ENCODE peak calls at places on chromosome 1, in nine cellular contexts. D, O, H, K, J, I, W, E and T are unnamed samples.

GRCh38 chr1:55259906-55260608 is 44.9 kb upstream of the USP24 start:
- DNase-seq in E (no peak), W (no peak), J (no peak), D (no peak), K (no peak), O (no peak), H (no peak), I (no peak), T (no peak)

GRCh38 chr1:220307528-220308100 is 35.4 kb upstream of the RAB3GAP2 start:
- DNase-seq in H (no peak), J (no peak), W (no peak), D (no peak), O (no peak), I (no peak), E (no peak), K (no peak), T (no peak)

GRCh38 chr1:7199077-7199779 is 414.0 kb downstream of the CAMTA1 start:
- DNase-seq in H (peak; percentile 5), W (no peak), E (no peak), O (peak; percentile 47), I (no peak), D (no peak), J (no peak), K (peak; percentile 14), T (no peak)

GRCh38 chr1:27643626-27644368 is 8.8 kb upstream of the FGR start:
- DNase-seq in K (peak; percentile 36), I (peak; percentile 57), O (peak; percentile 85), E (peak; percentile 55), D (no peak), H (peak; percentile 12), W (no peak), J (peak; percentile 54), T (peak; percentile 41)

GRCh38 chr1:196306421-196306820 is 301.8 kb downstream of the KCNT2 start:
- DNase-seq in O (peak; percentile 52), E (no peak), D (no peak), K (no peak), H (no peak), J (no peak), I (no peak), W (no peak), T (no peak)

GRCh38 chr1:97119775-97120174 is 398.2 kb downstream of the PTBP2 start:
- DNase-seq in K (no peak), I (no peak), H (no peak), W (no peak), O (no peak), D (no peak), E (no peak), J (no peak), T (no peak)

GRCh38 chr1:18783705-18784522 is 75.5 kb downstream of the TAS1R2 start:
- DNase-seq in J (no peak), E (no peak), W (no peak), H (no peak), O (peak; percentile 41), D (no peak), K (no peak), I (no peak), T (no peak)

GRCh38 chr1:159884296-159884695 is 15.7 kb downstream of the CFAP45 start:
- DNase-seq in W (no peak), K (no peak), E (no peak), J (no peak), O (no peak), H (no peak), I (no peak), D (no peak), T (no peak)

GRCh38 chr1:186093437-186093836 is 281.6 kb downstream of the TPR start:
- DNase-seq in J (no peak), D (no peak), W (no peak), I (no peak), H (peak; percentile 33), K (peak; percentile 44), E (peak; percentile 23), O (no peak), T (no peak)

DNA sequence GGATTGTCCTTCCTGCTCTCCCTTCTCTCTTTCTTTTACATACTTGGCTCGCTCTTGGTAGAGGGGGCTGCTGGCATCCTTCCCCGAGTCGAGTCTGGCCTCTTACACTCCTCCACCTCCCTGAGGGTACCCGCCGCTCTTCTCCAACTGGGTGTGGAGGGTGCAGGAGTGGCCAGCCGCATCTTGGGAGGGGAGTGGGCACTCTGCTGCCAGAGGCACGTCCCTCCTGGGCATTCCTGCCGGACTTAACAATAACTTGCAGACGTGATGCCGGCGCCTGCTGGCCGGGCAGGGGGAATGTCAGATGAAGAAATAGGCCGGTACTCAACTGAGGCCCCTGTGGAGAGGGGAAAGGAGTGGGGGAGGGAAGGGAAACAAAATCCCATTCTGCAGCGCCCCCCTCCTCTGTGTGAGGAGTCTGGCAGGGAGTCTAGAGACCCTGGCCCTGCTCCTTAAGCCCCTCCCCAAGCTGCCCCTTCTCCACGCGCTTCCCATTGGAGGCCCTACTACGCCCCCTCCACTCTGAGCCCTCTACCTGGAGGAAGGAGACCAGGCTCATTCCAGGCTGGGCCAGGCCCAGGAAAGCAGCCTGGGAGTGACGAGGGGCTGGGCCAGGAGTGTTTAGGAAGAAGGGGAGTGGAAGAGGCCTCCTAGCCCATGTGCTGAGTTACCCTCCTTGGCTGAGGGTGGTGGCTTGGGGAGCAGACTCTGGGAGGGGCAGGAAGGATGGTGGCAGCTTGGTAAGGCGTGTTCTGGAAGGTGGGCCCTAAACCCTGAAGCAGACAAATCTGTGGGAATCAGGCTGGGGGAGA is 1.8 kb downstream of the ATP2B4 start:
- DNase-seq in E (peak; percentile 35), I (peak; percentile 56), H (no peak), K (peak; percentile 60), O (peak; percentile 94), W (peak; percentile 57), J (no peak), D (peak; percentile 81), T (peak; percentile 73)
- TF ChIP-seq CTCF in E (no peak), I (no peak), H (no peak), K (peak; percentile 43), O (peak; percentile 46), W (peak; percentile 30), J (no peak), D (no peak), T (peak; percentile 14)

GRCh38 chr1:167631987-167632680 is 2.1 kb downstream of the RCSD1 start:
- DNase-seq in K (no peak), H (no peak), J (no peak), W (no peak), O (no peak), E (no peak), I (no peak), D (no peak), T (no peak)

GRCh38 chr1:167631386-167631941 is 1.4 kb downstream of the RCSD1 start:
- DNase-seq in O (no peak), E (no peak), D (no peak), I (no peak), H (no peak), W (no peak), J (no peak), K (no peak), T (no peak)

GRCh38 chr1:167629681-167630567 is at the start of gene RCSD1:
- DNase-seq in H (no peak), E (no peak), W (no peak), J (no peak), O (no peak), K (peak; percentile 13), D (peak; percentile 82), I (peak; percentile 54), T (peak; percentile 15)

GRCh38 chr1:167628754-167629515 is 1.1 kb upstream of the RCSD1 start:
- DNase-seq in W (no peak), H (no peak), D (no peak), K (no peak), I (no peak), O (no peak), E (no peak), J (no peak), T (peak; percentile 5)

DNA sequence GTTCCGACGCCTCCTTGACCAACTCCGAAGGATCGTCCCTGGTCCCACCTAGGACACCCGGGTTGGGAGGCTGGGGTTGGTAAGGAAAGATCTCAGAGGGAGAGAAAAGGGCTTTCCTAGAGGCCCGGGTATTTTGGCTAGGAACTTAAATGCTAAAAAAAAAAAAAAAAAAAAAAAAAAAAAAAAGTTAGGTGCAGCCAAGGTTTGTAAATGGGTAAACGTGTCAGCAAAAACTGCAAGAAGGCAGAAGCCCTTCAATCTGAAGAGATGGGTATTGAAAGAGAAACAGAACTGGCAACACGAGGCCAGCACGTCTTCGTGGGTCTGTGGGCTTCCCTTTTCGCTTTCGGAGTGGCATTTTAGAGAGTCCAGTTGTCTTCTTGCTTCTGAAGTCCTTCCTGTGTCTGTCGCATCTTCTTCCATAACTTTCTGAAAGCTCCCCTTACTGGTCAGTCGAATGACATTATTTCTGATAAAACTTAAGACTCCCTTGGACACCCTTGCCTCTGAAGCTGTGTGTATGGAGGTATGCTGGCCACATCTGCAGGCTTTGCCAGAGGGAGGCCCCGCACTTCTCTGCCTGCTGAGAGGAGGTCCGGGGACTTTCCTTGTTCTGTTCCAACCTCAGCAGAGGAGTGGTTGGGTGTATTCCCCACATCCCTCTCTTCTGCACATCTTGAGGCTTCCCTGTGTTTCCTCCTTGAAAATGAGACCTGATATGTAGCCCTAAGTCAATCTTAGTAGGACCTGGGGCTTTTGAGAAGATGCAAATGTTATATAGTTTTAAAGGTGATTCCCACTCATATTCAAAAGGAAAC is 745 bp downstream of the RCSD1 start:
- DNase-seq in D (no peak), K (no peak), E (no peak), W (no peak), J (no peak), H (no peak), O (no peak), I (no peak), T (no peak)
- H3K4me1 ChIP-seq in D (peaks cover 43% of the 10 kb centered on the region), K (peaks cover 5% of the 10 kb centered on the region), E (no peaks in the 10 kb centered on the region), W (peaks cover 5% of the 10 kb centered on the region), J (no peaks in the 10 kb centered on the region), H (no peaks in the 10 kb centered on the region), O (peaks cover 12% of the 10 kb centered on the region), I (peaks cover 49% of the 10 kb centered on the region), T (no peaks in the 10 kb centered on the region)

GRCh38 chr1:162059721-162060120 is 9.8 kb upstream of the NOS1AP start:
- DNase-seq in O (no peak), J (no peak), E (no peak), D (no peak), W (no peak), K (no peak), I (no peak), H (no peak), T (no peak)
- TF ChIP-seq CTCF in O (no peak), J (no peak), E (no peak), D (no peak), W (no peak), K (no peak), I (no peak), H (no peak), T (no peak)

DNA sequence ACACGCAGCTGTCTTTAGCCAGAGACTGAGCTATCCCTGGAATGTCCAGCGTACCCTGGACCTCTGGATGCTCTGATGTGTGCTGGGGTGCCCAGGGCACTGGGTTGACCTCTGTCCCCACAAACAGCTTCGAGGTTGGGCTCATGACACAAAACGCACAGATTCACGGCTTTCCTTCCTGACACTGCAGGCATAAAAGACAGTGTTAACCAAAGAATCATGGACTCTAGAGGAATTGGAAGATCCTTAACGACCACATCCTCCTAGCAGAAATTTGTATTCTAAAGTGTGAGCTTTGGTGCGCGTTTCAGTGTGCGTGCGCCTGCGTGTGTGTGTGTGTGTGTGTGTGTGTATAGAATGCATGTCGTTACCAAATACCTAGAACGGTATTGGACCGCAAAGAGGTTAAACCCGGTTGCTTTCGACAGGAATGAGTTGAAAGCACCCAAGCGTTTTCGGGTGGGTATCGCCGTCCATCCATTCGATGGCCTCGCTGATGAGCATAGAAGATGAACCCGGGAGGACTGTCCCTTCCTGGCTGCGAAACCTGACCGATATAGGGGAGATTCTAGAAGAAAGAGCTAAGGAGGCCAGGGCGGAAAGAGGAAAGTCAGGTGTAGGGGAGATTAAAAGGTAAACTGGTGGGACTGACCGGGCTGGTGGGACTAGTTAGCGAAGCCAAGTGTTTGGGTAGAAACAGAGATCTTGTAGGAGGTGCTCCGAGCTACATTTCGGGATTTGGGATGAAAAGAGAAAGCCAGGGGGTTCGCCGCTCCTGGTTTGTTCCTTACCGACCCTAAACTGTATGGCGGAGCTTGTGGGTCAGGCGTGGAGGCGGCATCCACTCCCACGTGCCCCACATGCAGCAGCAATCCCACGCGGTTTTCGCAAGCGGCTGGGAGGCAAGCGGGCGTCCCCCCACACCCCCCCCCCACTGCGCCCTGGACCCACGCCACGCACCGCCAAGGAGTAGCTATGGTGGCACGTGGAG is 6.8 kb upstream of the LHX9 start:
- DNase-seq in K (no peak), D (no peak), H (no peak), O (no peak), J (no peak), E (no peak), I (no peak), W (no peak), T (no peak)
- H3K4me1 ChIP-seq in K (no peaks in the 10 kb centered on the region), D (peaks cover 30% of the 10 kb centered on the region), H (peaks cover 5% of the 10 kb centered on the region), O (peaks cover 7% of the 10 kb centered on the region), J (peaks cover 11% of the 10 kb centered on the region), E (peaks cover 12% of the 10 kb centered on the region), I (peaks cover 34% of the 10 kb centered on the region), W (peaks cover 15% of the 10 kb centered on the region), T (peaks cover 21% of the 10 kb centered on the region)